ENCODE peak calls at places on chromosomes 13 and 19, in four cellular contexts. X is hepatocyte, H is caudate nucleus, Z is GM23338. K is an unnamed sample.
A peak's percentile ranks its signal among the peaks of the same experiment; 100 is the strongest.

GRCh38 chr13:92158335-92158734 is 759.9 kb downstream of the GPC5 start:
- DNase-seq in X (no peak), H (no peak), Z (no peak), K (no peak)

GRCh38 chr19:14544977-14545715 is 15.8 kb downstream of the TECR start:
- DNase-seq in X (peak; percentile 5), H (peak; percentile 90), Z (no peak), K (peak; percentile 76)

GRCh38 chr13:22090114-22090513 is 419.2 kb downstream of the FGF9 start:
- DNase-seq in X (no peak), H (no peak), Z (no peak), K (no peak)

GRCh38 chr19:47253467-47253881 is 2.9 kb upstream of the CCDC9 start:
- DNase-seq in X (peak; percentile 27), H (no peak), Z (no peak), K (no peak)

GRCh38 chr13:20465218-20465879 is 60.3 kb downstream of the CRYL1 start:
- DNase-seq in X (no peak), H (no peak), Z (no peak), K (no peak)

GRCh38 chr19:52957591-52957990 is 5.1 kb downstream of the ZNF816 start:
- DNase-seq in X (no peak), H (no peak), Z (no peak), K (no peak)

GRCh38 chr19:12884926-12885748 is 1.9 kb downstream of the KLF1 start:
- DNase-seq in X (peak; percentile 91), H (no peak), Z (peak; percentile 100), K (peak; percentile 35)

GRCh38 chr19:33421368-33421767 is 47.9 kb downstream of the CEBPG start:
- DNase-seq in X (no peak), H (no peak), Z (no peak), K (no peak)

GRCh38 chr13:21879263-21879914 is 208.5 kb downstream of the FGF9 start:
- DNase-seq in X (no peak), H (no peak), Z (no peak), K (no peak)

GRCh38 chr13:39327080-39327479 is 275.9 kb downstream of the LHFPL6 start:
- DNase-seq in X (no peak), H (no peak), Z (no peak), K (no peak)

GRCh38 chr19:43936219-43936618 is 1.1 kb upstream of the ZNF45 start:
- DNase-seq in X (no peak), H (no peak), Z (peak; percentile 43), K (no peak)

GRCh38 chr13:66714795-66715194 is 515.3 kb downstream of the PCDH9 start:
- DNase-seq in X (no peak), H (no peak), Z (peak; percentile 4), K (no peak)

GRCh38 chr19:8511573-8512101 is 2.3 kb downstream of the ZNF414 start:
- DNase-seq in X (peak; percentile 7), H (no peak), Z (no peak), K (no peak)

GRCh38 chr19:18428173-18428836 is 9.1 kb downstream of the SSBP4 start:
- DNase-seq in X (no peak), H (no peak), Z (no peak), K (no peak)

GRCh38 chr13:76937416-76937815 is 10.9 kb upstream of the ACOD1 start:
- DNase-seq in X (peak; percentile 53), H (no peak), Z (no peak), K (no peak)

GRCh38 chr13:88376762-88377388 is 705.7 kb downstream of the SLITRK5 start:
- DNase-seq in X (no peak), H (no peak), Z (no peak), K (no peak)

GRCh38 chr19:7979011-7979410 is 26.4 kb downstream of the ELAVL1 start:
- DNase-seq in X (no peak), H (no peak), Z (no peak), K (no peak)

GRCh38 chr19:49780861-49781260 is 14.1 kb downstream of the AP2A1 start:
- DNase-seq in X (no peak), H (no peak), Z (no peak), K (no peak)

GRCh38 chr13:101623469-101624209 is 171.2 kb downstream of the ITGBL1 start:
- DNase-seq in X (no peak), H (no peak), Z (no peak), K (no peak)

GRCh38 chr19:54418030-54418929 is 3.0 kb downstream of the TTYH1 start:
- DNase-seq in X (no peak), H (peak; percentile 77), Z (peak; percentile 43), K (peak; percentile 27)

GRCh38 chr19:13888281-13888680 is 11.3 kb downstream of the NANOS3 start:
- DNase-seq in X (no peak), H (no peak), Z (no peak), K (no peak)

GRCh38 chr13:40597735-40598365 is 68.6 kb downstream of the FOXO1 start:
- DNase-seq in X (no peak), H (no peak), Z (peak; percentile 43), K (no peak)

GRCh38 chr13:45333973-45334922 is 6.7 kb downstream of the TPT1 start:
- DNase-seq in X (no peak), H (no peak), Z (peak; percentile 27), K (no peak)

GRCh38 chr13:106530209-106530906 is 5.1 kb downstream of the EFNB2 start:
- DNase-seq in X (peak; percentile 47), H (no peak), Z (peak; percentile 49), K (no peak)

GRCh38 chr13:100389617-100390016 is 199.0 kb downstream of the GGACT start:
- DNase-seq in X (no peak), H (no peak), Z (no peak), K (peak; percentile 4)

GRCh38 chr19:51993422-51993821 is 6.8 kb upstream of the ZNF350 start:
- DNase-seq in X (no peak), H (no peak), Z (no peak), K (no peak)

GRCh38 chr13:113739527-113740285 is 19.3 kb upstream of the TMEM255B start:
- DNase-seq in X (no peak), H (no peak), Z (no peak), K (no peak)

GRCh38 chr13:32829269-32829668 is 187.0 kb upstream of the KL start:
- DNase-seq in X (no peak), H (no peak), Z (no peak), K (no peak)

GRCh38 chr19:55210120-55210493 is 806 bp upstream of the PTPRH start:
- DNase-seq in X (peak; percentile 79), H (no peak), Z (no peak), K (no peak)

GRCh38 chr13:50129923-50130685 is 114.9 kb downstream of the KCNRG start:
- DNase-seq in X (peak; percentile 42), H (no peak), Z (peak; percentile 73), K (no peak)

GRCh38 chr13:45352031-45352430 is 11.0 kb upstream of the TPT1 start:
- DNase-seq in X (no peak), H (no peak), Z (no peak), K (no peak)

GRCh38 chr19:3013261-3013725 is 15.8 kb downstream of the TLE2 start:
- DNase-seq in X (no peak), H (no peak), Z (no peak), K (no peak)

DNA sequence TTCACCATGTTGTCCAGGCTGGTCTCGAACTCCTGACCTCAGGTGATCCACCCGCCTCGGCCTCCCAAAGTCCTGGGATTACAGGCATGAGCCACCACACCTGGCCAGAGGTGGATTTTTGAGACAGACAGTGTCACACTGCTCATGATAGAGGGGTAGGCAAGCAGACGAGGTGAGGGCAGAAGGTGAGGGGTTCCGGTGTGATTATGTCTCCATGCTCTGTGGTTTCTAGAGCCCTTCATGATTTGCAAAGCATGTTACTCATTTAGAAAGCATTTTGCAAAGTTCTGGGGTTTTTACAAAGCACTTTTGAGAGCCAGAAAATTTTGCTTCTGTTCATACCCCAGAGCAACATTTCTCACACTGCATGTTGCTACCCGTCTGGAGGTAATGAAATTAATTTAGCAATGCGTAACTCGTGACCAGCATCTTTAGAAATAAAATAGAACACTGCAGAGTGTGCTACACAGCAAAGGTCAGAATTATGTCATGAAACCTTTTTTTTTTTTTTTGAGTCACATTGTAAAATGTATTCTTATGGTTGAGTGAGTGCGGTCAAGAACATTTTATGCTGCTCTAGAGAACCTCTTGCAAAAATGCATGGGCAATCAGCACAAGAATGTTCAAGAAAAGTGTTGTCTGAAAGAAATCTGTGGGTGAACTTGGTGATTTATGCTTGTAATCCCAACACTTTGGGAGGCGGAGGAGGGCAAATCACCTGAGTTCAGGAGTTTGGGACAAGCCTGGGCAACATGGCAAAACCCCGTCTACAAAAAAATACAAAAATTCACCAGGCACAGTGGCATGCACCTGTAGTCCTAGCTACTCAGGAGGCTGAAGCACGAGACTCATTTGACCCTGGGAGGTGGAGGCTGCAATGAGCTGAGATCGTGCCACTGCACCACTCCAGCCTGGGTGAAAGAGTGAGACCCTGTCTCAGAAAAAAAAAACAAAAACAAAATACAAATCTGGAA is 58.0 kb downstream of the MAP4K1 start:
- DNase-seq in X (no peak), H (no peak), Z (no peak), K (no peak)
- H3K27ac ChIP-seq in X (no peak overlapping the region), H (no peak overlapping the region), Z (no peak overlapping the region), K (no peak overlapping the region)

GRCh38 chr19:31402529-31402928 is 53.3 kb upstream of the TSHZ3 start:
- DNase-seq in X (no peak), H (no peak), Z (no peak), K (no peak)
- H3K27ac ChIP-seq in X (no peak overlapping the region), H (no peak overlapping the region), Z (no peak overlapping the region), K (no peak overlapping the region)

DNA sequence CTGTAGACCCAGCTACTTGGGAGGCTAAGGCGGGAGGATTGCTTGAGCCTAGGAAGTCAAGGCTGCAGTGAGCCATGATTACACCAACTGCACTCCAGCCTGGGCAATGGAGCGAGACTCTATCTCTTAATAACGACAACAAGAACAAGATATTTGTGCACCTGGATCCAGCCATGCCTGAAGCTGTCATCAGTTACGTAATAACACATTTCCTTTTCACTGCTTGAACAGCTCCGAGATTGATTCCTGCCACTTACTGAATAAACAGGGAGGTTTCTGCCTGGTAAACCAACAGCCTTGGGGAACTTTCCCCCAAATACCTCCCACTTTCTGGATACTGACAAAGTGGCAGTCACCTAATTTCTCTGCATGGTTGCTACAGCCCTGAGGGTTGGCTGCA is 5.4 kb downstream of the KANK2 start:
- DNase-seq in X (no peak), H (no peak), Z (no peak), K (no peak)
- H3K27ac ChIP-seq in X (no peak overlapping the region), H (no peak overlapping the region), Z (no peak overlapping the region), K (no peak overlapping the region)

GRCh38 chr19:29687244-29687896 is 22.1 kb downstream of the PLEKHF1 start:
- DNase-seq in X (no peak), H (no peak), Z (no peak), K (no peak)

GRCh38 chr19:29687897-29688728 is 22.9 kb downstream of the PLEKHF1 start:
- DNase-seq in X (no peak), H (no peak), Z (no peak), K (no peak)

GRCh38 chr19:29694166-29694565 is 20.9 kb downstream of the C19orf12 start:
- DNase-seq in X (no peak), H (no peak), Z (no peak), K (no peak)

GRCh38 chr19:29694669-29695627 is 20.1 kb downstream of the C19orf12 start:
- DNase-seq in X (peak; percentile 89), H (peak; percentile 85), Z (peak; percentile 85), K (peak; percentile 81)

DNA sequence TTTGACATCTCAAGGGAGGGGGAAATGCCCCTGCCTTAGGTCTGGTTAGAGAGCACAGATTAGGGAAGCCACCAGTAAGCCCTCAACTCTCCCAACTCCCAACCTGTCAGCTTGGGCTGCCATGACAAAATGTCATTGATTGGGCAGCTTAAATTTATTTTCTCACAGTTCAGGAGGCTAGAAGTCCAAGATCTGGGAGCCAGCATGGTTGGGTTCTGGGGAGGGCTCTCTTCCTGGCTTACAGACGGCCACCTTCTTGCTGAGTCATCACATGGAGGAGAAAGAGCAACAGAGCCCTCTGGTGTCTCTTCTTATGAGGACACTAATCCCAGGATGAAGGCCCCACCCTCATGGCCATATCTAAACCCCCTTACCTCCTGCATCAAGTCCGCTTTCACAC is 24.2 kb downstream of the C19orf12 start:
- DNase-seq in X (no peak), H (no peak), Z (peak; percentile 83), K (no peak)
- H3K27ac ChIP-seq in X (no peak overlapping the region), H (no peak overlapping the region), Z (no peak overlapping the region), K (no peak overlapping the region)

GRCh38 chr13:51501096-51501495 is 48.3 kb upstream of the INTS6 start:
- DNase-seq in X (no peak), H (no peak), Z (no peak), K (no peak)
- H3K27ac ChIP-seq in X (no peak overlapping the region), H (no peak overlapping the region), Z (no peak overlapping the region), K (no peak overlapping the region)